ENCODE peak calls at places on chromosomes 11 and 22, in eight cellular contexts. E is pancreas, H is gastrocnemius medialis, Q is cardiac muscle cell, F is left lung, N is fibroblast of lung, D is heart right ventricle, V is epithelial cell of esophagus. Y is an unnamed sample.

GRCh38 chr11:61133145-61133544 is 28.1 kb downstream of the VPS37C start:
- DNase-seq in E (no peak), H (no peak), Q (no peak), F (no peak), N (no peak), D (no peak), V (no peak), Y (peak)

GRCh38 chr11:29879560-29879959 is 137.3 kb downstream of the KCNA4 start:
- DNase-seq in E (no peak), H (no peak), Q (no peak), F (no peak), N (no peak), D (no peak), V (no peak), Y (no peak)

GRCh38 chr11:23932485-23932898 is 564.4 kb upstream of the LUZP2 start:
- DNase-seq in E (no peak), H (no peak), Q (no peak), F (no peak), N (peak), D (no peak), V (peak), Y (no peak)

GRCh38 chr11:19243143-19243542 is 2.4 kb upstream of the E2F8 start:
- DNase-seq in E (no peak), H (no peak), Q (no peak), F (no peak), N (no peak), D (no peak), V (peak), Y (no peak)

GRCh38 chr11:45211732-45212131 is 65.3 kb downstream of the PRDM11 start:
- DNase-seq in E (no peak), H (no peak), Q (no peak), F (no peak), N (no peak), D (no peak), V (no peak), Y (no peak)

GRCh38 chr11:86575208-86575855 is 97.1 kb downstream of the ME3 start:
- DNase-seq in E (no peak), H (no peak), Q (no peak), F (no peak), N (peak), D (no peak), V (peak), Y (no peak)

GRCh38 chr11:125394306-125394705 is 101.8 kb downstream of the FEZ1 start:
- DNase-seq in E (no peak), H (no peak), Q (no peak), F (no peak), N (no peak), D (no peak), V (no peak), Y (no peak)

GRCh38 chr22:38832005-38832978 is 11.5 kb downstream of the NPTXR start:
- DNase-seq in E (no peak), H (no peak), Q (no peak), F (no peak), N (no peak), D (no peak), V (no peak), Y (peak)

GRCh38 chr11:96275807-96276594 is 67.0 kb downstream of the MAML2 start:
- DNase-seq in E (no peak), H (no peak), Q (peak), F (no peak), N (peak), D (no peak), V (peak), Y (no peak)

GRCh38 chr11:107496011-107496410 is 38.4 kb upstream of the CWF19L2 start:
- DNase-seq in E (no peak), H (no peak), Q (no peak), F (no peak), N (peak), D (no peak), V (peak), Y (no peak)

GRCh38 chr11:119332111-119332765 is 2.1 kb upstream of the RNF26 start:
- DNase-seq in E (no peak), H (no peak), Q (no peak), F (no peak), N (no peak), D (no peak), V (no peak), Y (no peak)

GRCh38 chr11:64849600-64850356 is 5.3 kb upstream of the CDC42BPG start:
- DNase-seq in E (peak), H (no peak), Q (no peak), F (no peak), N (no peak), D (peak), V (no peak), Y (no peak)
- TF ChIP-seq CTCF in E (no peak), H (peak), Q (peak), F (no peak), N (peak), D (no peak), V (no peak), Y (no peak)

GRCh38 chr11:102046841-102047240 is 396 bp upstream of the CFAP300 start:
- DNase-seq in E (no peak), H (no peak), Q (no peak), F (no peak), N (peak), D (no peak), V (no peak), Y (no peak)
- H3K4me3 ChIP-seq in E (peak), H (peak), Q (peak), F (peak), N (peak), D (peak), V (peak), Y (peak)

GRCh38 chr11:117900720-117901440 is 24.4 kb upstream of the FXYD6 start:
- DNase-seq in E (no peak), H (no peak), Q (no peak), F (peak), N (no peak), D (no peak), V (peak), Y (no peak)
- TF ChIP-seq CTCF in E (no peak), H (no peak), Q (no peak), F (no peak), N (no peak), D (no peak), V (no peak), Y (no peak)

GRCh38 chr11:288328-289144 is at the start of gene PGGHG:
- DNase-seq in E (peak), H (peak), Q (peak), F (peak), N (peak), D (peak), V (peak), Y (peak)

GRCh38 chr11:290621-291231 is 1.8 kb downstream of the PGGHG start:
- DNase-seq in E (peak), H (no peak), Q (no peak), F (peak), N (no peak), D (peak), V (no peak), Y (no peak)

GRCh38 chr11:289706-290620 is 1.0 kb downstream of the PGGHG start:
- DNase-seq in E (peak), H (no peak), Q (no peak), F (peak), N (no peak), D (peak), V (no peak), Y (peak)

GRCh38 chr11:287821-288327 is 1.1 kb upstream of the PGGHG start:
- DNase-seq in E (peak), H (peak), Q (no peak), F (peak), N (no peak), D (peak), V (no peak), Y (peak)

GRCh38 chr11:289145-289705 is 299 bp downstream of the PGGHG start:
- DNase-seq in E (no peak), H (peak), Q (no peak), F (no peak), N (no peak), D (no peak), V (no peak), Y (no peak)
- H3K4me3 ChIP-seq in E (peak), H (peak), Q (peak), F (peak), N (peak), D (peak), V (peak), Y (peak)

DNA sequence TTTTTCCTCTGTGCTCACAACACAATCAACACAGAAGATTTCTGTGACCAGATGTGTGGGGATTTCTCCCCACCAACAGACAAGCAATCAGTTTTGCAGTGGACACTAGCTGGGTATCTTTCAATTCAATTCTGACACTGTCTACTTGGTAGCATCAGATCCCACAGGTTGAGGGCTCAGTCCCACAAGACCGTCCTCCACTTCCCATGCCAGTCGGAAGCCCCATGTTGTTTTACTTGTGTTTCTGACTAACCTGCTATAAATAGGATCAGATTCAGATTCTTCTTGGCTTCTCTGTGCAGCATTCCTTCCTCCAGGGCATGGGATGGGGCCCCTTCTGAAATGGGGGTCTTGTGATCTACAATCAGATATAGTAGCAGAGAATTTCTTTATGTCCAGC is 19.6 kb downstream of the ACER3 start:
- DNase-seq in E (no peak), H (no peak), Q (no peak), F (no peak), N (no peak), D (no peak), V (no peak), Y (no peak)
- TF ChIP-seq CTCF in E (no peak), H (no peak), Q (no peak), F (no peak), N (no peak), D (no peak), V (no peak), Y (no peak)

DNA sequence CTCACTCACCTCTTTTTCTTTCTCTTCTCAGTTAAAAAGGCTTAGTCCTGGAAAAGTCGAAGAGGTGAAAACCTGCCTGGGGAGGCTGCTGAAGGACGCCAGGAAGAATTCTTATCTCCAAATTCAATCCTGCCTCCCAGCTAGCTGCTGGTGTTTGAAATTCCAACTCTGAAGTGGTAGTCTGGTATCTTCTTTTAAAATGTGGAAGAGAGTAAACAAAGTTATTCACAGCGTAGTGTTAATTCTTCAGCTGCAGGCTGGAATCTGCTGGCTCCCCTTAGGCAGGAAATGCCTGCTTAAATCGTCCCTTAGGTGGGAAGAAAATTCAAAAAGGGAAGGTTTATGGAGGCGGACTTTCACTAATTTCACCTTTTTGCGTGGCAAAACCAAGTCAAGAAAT is 439.0 kb upstream of the CCDC90B start:
- DNase-seq in E (no peak), H (no peak), Q (peak), F (no peak), N (peak), D (no peak), V (no peak), Y (no peak)
- H3K4me3 ChIP-seq in E (peak), H (peak), Q (no peak), F (no peak), N (no peak), D (peak), V (no peak), Y (peak)

GRCh38 chr22:36383110-36383581 is 4.6 kb downstream of the MYH9 start:
- DNase-seq in E (no peak), H (peak), Q (no peak), F (no peak), N (peak), D (no peak), V (no peak), Y (no peak)

GRCh38 chr22:36386351-36386899 is 1.3 kb downstream of the MYH9 start:
- DNase-seq in E (peak), H (peak), Q (no peak), F (peak), N (peak), D (peak), V (peak), Y (no peak)

GRCh38 chr22:36385491-36386350 is 2.0 kb downstream of the MYH9 start:
- DNase-seq in E (peak), H (peak), Q (no peak), F (peak), N (peak), D (no peak), V (peak), Y (peak)

GRCh38 chr22:36386900-36387663 is 685 bp downstream of the MYH9 start:
- DNase-seq in E (peak), H (peak), Q (no peak), F (peak), N (peak), D (peak), V (peak), Y (peak)

GRCh38 chr22:36384766-36385400 is 2.9 kb downstream of the MYH9 start:
- DNase-seq in E (no peak), H (no peak), Q (no peak), F (no peak), N (peak), D (no peak), V (no peak), Y (no peak)
- TF ChIP-seq CTCF in E (no peak), H (no peak), Q (no peak), F (no peak), N (no peak), D (no peak), V (no peak), Y (no peak)

GRCh38 chr11:122040476-122040875 is 75.5 kb downstream of the BLID start:
- DNase-seq in E (no peak), H (no peak), Q (no peak), F (no peak), N (peak), D (no peak), V (no peak), Y (no peak)
- H3K4me3 ChIP-seq in E (no peak), H (no peak), Q (no peak), F (no peak), N (no peak), D (no peak), V (no peak), Y (no peak)

GRCh38 chr11:77039491-77040400 is 5.5 kb downstream of the B3GNT6 start:
- DNase-seq in E (peak), H (no peak), Q (peak), F (no peak), N (peak), D (peak), V (peak), Y (no peak)
- TF ChIP-seq CTCF in E (no peak), H (peak), Q (peak), F (peak), N (peak), D (peak), V (peak), Y (peak)

GRCh38 chr11:124085583-124085982 is 29.7 kb upstream of the VWA5A start:
- DNase-seq in E (no peak), H (no peak), Q (no peak), F (no peak), N (peak), D (no peak), V (peak), Y (no peak)
- H3K4me3 ChIP-seq in E (no peak), H (no peak), Q (no peak), F (no peak), N (no peak), D (no peak), V (no peak), Y (no peak)